ENCODE peak calls at places on chromosomes 4 and X, in four cellular contexts. Y, M, R and D are unnamed samples.

GRCh38 chr4:32022071-32022470 is 1301.9 kb downstream of the PCDH7 start:
- DNase-seq in Y (no peak), M (peak), R (no peak), D (no peak)

GRCh38 chr4:94957030-94957429 is 199.3 kb downstream of the BMPR1B start:
- DNase-seq in Y (no peak), M (no peak), R (no peak), D (no peak)

GRCh38 chr4:48944659-48945290 is 38.2 kb upstream of the OCIAD2 start:
- DNase-seq in Y (peak), M (peak), R (peak), D (no peak)

GRCh38 chrX:131083510-131084142 is 25.5 kb downstream of the ARHGAP36 start:
- DNase-seq in Y (peak), M (no peak), R (no peak), D (no peak)

GRCh38 chrX:51853251-51853650 is 40.2 kb upstream of the MAGED1 start:
- DNase-seq in Y (no peak), M (no peak), R (no peak), D (no peak)

GRCh38 chrX:23548164-23548563 is 119.1 kb upstream of the PRDX4 start:
- DNase-seq in Y (no peak), M (no peak), R (no peak), D (no peak)

GRCh38 chrX:104270916-104271512 is 16.3 kb upstream of the ESX1 start:
- DNase-seq in Y (peak), M (peak), R (no peak), D (no peak)

GRCh38 chr4:121789960-121790829 is 10.9 kb upstream of the EXOSC9 start:
- DNase-seq in Y (no peak), M (peak), R (no peak), D (no peak)

GRCh38 chrX:112473654-112474053 is 206.1 kb downstream of the LHFPL1 start:
- DNase-seq in Y (peak), M (no peak), R (no peak), D (no peak)

GRCh38 chr4:110514889-110515479 is 39.0 kb downstream of the ENPEP start:
- DNase-seq in Y (no peak), M (peak), R (peak), D (no peak)

GRCh38 chr4:56626963-56627362 is 54.1 kb downstream of the HOPX start:
- DNase-seq in Y (no peak), M (no peak), R (no peak), D (no peak)

GRCh38 chr4:156594619-156595018 is 377.0 kb downstream of the PDGFC start:
- DNase-seq in Y (no peak), M (no peak), R (no peak), D (no peak)

GRCh38 chr4:44629280-44629866 is 22.1 kb downstream of the YIPF7 start:
- DNase-seq in Y (peak), M (peak), R (peak), D (peak)

GRCh38 chrX:8049827-8050226 is 121.2 kb downstream of the VCX2 start:
- DNase-seq in Y (no peak), M (no peak), R (no peak), D (no peak)

GRCh38 chr4:107987916-107988762 is 1.6 kb upstream of the HADH start:
- DNase-seq in Y (no peak), M (no peak), R (no peak), D (no peak)

GRCh38 chr4:153188966-153189801 is 15.1 kb upstream of the TRIM2 start:
- DNase-seq in Y (no peak), M (no peak), R (no peak), D (no peak)

GRCh38 chr4:158020175-158020574 is 152.7 kb downstream of the GASK1B start:
- DNase-seq in Y (no peak), M (no peak), R (no peak), D (no peak)

DNA sequence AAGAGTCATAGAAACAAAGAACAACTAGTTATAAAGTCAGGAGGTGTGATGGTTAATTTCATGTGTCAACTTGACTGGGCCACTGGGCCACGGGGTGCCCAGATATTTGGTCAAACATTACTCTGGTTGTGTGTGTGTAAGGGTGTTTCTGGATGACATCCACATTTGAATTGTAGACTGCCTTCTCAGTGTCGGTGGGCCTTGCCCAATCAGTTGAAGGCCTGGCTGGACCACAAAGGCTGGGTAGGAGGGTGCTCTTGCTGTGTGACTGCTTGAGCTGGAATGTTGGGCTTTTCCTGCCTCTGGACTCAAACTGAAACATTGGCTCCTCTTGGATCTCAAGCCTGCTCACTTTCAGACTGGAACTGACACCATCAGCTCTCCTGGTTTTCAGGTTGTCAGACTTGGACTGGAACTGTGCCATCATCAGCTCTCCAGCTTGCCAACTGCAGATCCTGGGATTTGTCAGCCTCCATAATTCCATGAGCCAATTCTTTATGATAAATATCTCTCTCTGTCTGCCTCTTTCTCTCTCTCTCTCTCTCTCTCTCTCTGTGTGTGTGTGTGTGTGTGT is 41.4 kb downstream of the CLDN34 start:
- DNase-seq in Y (no peak), M (no peak), R (no peak), D (no peak)
- TF ChIP-seq USF1 in Y (no peak), M (no peak), R (no peak), D (no peak)

GRCh38 chr4:37439809-37440518 is 195.4 kb downstream of the NWD2 start:
- DNase-seq in Y (no peak), M (no peak), R (no peak), D (no peak)
- TF ChIP-seq USF1 in Y (no peak), M (no peak), R (no peak), D (no peak)

DNA sequence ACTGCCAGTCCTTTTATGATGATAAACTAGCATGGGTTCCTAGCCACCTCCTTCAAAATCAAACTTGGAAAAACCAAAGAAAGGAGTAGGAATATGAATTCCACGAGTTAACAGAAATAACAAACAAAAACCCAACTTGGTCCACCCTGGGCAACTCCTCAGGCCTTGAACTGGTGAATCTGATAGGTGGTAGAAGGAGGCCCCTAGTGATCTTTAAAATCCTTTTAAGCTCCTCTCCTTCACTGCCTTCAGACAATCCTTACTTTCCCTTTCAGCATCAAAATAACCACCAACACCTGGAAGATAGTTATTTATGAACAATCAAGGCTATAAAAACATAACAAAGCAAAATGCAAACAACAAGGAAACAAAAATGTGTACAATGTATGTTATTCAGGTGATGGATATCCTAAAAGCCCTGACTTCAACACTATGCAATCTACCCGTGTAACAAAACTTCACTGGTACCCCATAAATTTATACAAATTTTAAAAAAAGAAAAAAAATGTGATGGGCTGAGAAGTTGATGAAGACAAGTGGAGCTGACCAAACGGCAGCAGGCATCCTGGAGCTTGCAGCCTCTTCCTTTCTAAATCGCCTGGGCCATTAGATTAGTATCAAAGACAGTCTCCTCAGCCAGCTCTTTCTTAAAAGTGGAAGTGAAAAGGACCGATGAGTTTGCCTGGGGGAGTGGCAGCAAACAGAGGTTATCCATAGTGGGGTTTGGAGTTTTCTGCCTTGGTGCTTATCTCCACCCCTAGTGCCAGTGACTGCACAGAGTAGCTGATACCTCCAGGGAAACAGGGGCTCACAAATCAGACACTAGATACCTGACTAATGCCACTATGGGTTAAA is 179.6 kb downstream of the TMA16 start:
- DNase-seq in Y (no peak), M (no peak), R (no peak), D (no peak)
- TF ChIP-seq USF1 in Y (no peak), M (no peak), R (no peak), D (no peak)

GRCh38 chrX:18172970-18173369 is 47.7 kb downstream of the BEND2 start:
- DNase-seq in Y (no peak), M (no peak), R (no peak), D (no peak)

GRCh38 chrX:18170910-18171309 is 49.8 kb downstream of the BEND2 start:
- DNase-seq in Y (no peak), M (no peak), R (no peak), D (no peak)

GRCh38 chrX:18179446-18179845 is 41.2 kb downstream of the BEND2 start:
- DNase-seq in Y (no peak), M (peak), R (no peak), D (no peak)

GRCh38 chrX:18174209-18174608 is 46.5 kb downstream of the BEND2 start:
- DNase-seq in Y (no peak), M (peak), R (no peak), D (no peak)

GRCh38 chrX:18173494-18174180 is 47.0 kb downstream of the BEND2 start:
- DNase-seq in Y (no peak), M (peak), R (no peak), D (no peak)
- TF ChIP-seq USF1 in Y (no peak), M (no peak), R (no peak), D (no peak)

GRCh38 chrX:123993326-123993725 is 31.8 kb downstream of the STAG2 start:
- DNase-seq in Y (no peak), M (no peak), R (no peak), D (no peak)
- TF ChIP-seq USF1 in Y (no peak), M (no peak), R (no peak), D (no peak)

GRCh38 chrX:44344687-44345086 is 1.2 kb upstream of the EFHC2 start:
- DNase-seq in Y (no peak), M (peak), R (no peak), D (no peak)

GRCh38 chrX:44343412-44343942 is at the start of gene EFHC2:
- DNase-seq in Y (peak), M (peak), R (peak), D (no peak)

GRCh38 chrX:44342866-44343265 is 606 bp downstream of the EFHC2 start:
- DNase-seq in Y (no peak), M (no peak), R (no peak), D (no peak)

GRCh38 chrX:44338361-44338760 is 5.1 kb downstream of the EFHC2 start:
- DNase-seq in Y (no peak), M (no peak), R (no peak), D (no peak)

GRCh38 chrX:44344194-44344593 is 722 bp upstream of the EFHC2 start:
- DNase-seq in Y (peak), M (peak), R (no peak), D (no peak)
- TF ChIP-seq USF1 in Y (no peak), M (no peak), R (no peak), D (no peak)